ENCODE peak calls at places on chromosomes 16 and 17, in ten cellular contexts. B is endothelial cell of umbilical vein, K is spleen, O is breast epithelium, W is suprapubic skin, M is HCT116, Z is stomach, C is sigmoid colon, N is SK-N-SH, V is transverse colon. P is an unnamed sample.

GRCh38 chr17:43641416-43641815 is 20.3 kb downstream of the MEOX1 start:
- DNase-seq in N (no peak), C (no peak), M (no peak), W (no peak), B (no peak), K (no peak), O (no peak), Z (no peak), V (no peak), P (no peak)

GRCh38 chr17:58527949-58528348 is 13.5 kb upstream of the MTMR4 start:
- DNase-seq in C (no peak), Z (no peak), M (no peak), W (no peak), K (no peak), V (no peak), O (no peak), N (no peak), B (peak; percentile 76), P (no peak)

GRCh38 chr17:65888649-65889048 is 303.3 kb downstream of the CEP112 start:
- DNase-seq in O (no peak), Z (no peak), N (no peak), M (no peak), B (no peak), W (no peak), C (no peak), K (no peak), V (no peak), P (no peak)

GRCh38 chr17:47265983-47266541 is 12.4 kb downstream of the ITGB3 start:
- DNase-seq in B (peak; percentile 43), M (no peak), K (no peak), Z (no peak), V (peak; percentile 32), C (no peak), O (no peak), N (no peak), W (no peak), P (no peak)

GRCh38 chr17:69967910-69968411 is 107.1 kb upstream of the KCNJ16 start:
- DNase-seq in O (no peak), Z (no peak), B (peak; percentile 91), W (no peak), K (no peak), V (no peak), N (no peak), C (no peak), M (no peak), P (no peak)

GRCh38 chr16:68997564-68997963 is 107.9 kb upstream of the HAS3 start:
- DNase-seq in O (no peak), W (no peak), C (no peak), K (no peak), N (no peak), B (no peak), M (no peak), V (no peak), Z (no peak), P (no peak)

GRCh38 chr17:76421054-76421427 is 31.9 kb downstream of the UBE2O start:
- DNase-seq in N (no peak), Z (no peak), B (no peak), O (no peak), K (peak; percentile 46), M (no peak), C (no peak), V (no peak), W (no peak), P (no peak)

GRCh38 chr17:44738214-44738906 is 20.4 kb upstream of the ADAM11 start:
- DNase-seq in N (no peak), W (no peak), K (no peak), Z (no peak), O (no peak), C (no peak), V (no peak), M (no peak), B (no peak), P (no peak)

GRCh38 chr17:10657866-10658265 is 757 bp upstream of the MYH3 start:
- DNase-seq in O (no peak), N (peak; percentile 35), B (no peak), Z (no peak), V (no peak), K (no peak), W (no peak), M (no peak), C (no peak), P (no peak)

GRCh38 chr17:32609085-32609484 is 122.3 kb downstream of the CDK5R1 start:
- DNase-seq in C (no peak), N (peak; percentile 50), Z (peak; percentile 87), B (no peak), O (peak; percentile 58), W (no peak), M (peak; percentile 31), K (peak; percentile 92), V (peak; percentile 46), P (peak; percentile 59)

GRCh38 chr16:78851266-78851665 is 749.3 kb downstream of the MAF start:
- DNase-seq in B (no peak), K (no peak), M (no peak), V (no peak), C (no peak), N (no peak), W (no peak), Z (no peak), O (no peak), P (no peak)

DNA sequence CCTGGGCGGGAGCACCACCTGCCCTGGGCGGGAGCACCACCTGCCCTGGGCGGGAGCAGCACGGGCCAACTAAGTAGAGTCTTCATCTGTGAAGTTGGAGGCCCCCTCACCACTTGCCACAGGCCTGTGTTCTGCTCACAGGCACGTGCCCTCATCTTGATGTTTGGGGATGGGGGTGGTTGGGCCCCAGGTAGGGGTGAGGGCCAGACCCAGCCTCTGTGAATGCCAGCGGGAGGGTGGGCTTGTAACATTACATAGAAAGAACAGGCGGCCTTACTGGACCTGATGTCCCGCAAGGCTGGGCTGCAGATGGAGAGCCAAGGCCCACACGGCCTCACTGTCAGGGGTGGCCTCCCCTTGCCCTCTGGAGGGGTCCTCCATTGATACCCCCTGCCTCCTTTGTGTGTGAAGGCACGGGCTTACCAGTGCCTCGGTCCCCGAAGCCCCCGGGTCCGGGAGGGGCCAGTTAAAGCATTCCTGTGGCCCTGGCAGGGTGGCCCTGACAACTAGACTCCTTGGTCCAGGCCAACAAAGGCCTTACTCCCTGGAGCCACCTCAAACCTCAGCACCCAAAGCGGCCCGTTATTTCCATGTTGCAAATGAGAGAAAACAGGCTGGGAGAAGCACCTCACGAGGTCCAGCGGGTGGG is 1.1 kb upstream of the SLC16A3 start:
- DNase-seq in N (no peak), C (peak; percentile 70), W (no peak), Z (no peak), B (no peak), V (no peak), O (no peak), M (no peak), K (peak; percentile 86), P (no peak)
- H3K4me3 ChIP-seq in N (peak overlapping the region; percentile 46), C (peak overlapping the region; percentile 81), W (peak overlapping the region; percentile 61), Z (peak overlapping the region; percentile 75), B (no peak overlapping the region), V (no peak overlapping the region), O (peak overlapping the region; percentile 61), M (peak overlapping the region; percentile 100), K (peak overlapping the region; percentile 48), P (no peak overlapping the region)

GRCh38 chr16:25064967-25065366 is 46.6 kb upstream of the LCMT1 start:
- DNase-seq in M (no peak), C (peak; percentile 69), K (no peak), V (no peak), Z (no peak), O (no peak), W (no peak), N (no peak), B (no peak), P (no peak)

GRCh38 chr16:25060920-25061319 is 45.8 kb upstream of the ARHGAP17 start:
- DNase-seq in O (no peak), N (no peak), B (no peak), V (no peak), C (no peak), M (no peak), K (no peak), W (no peak), Z (no peak), P (no peak)

GRCh38 chr16:25063865-25064264 is 47.7 kb upstream of the LCMT1 start:
- DNase-seq in M (no peak), Z (no peak), O (no peak), K (no peak), V (no peak), N (no peak), B (no peak), C (no peak), W (no peak), P (no peak)

GRCh38 chr16:25065899-25066298 is 45.6 kb upstream of the LCMT1 start:
- DNase-seq in W (no peak), Z (no peak), K (peak; percentile 84), O (no peak), C (no peak), N (peak; percentile 28), V (no peak), B (no peak), M (no peak), P (no peak)

GRCh38 chr16:25063102-25063501 is 47.9 kb upstream of the ARHGAP17 start:
- DNase-seq in C (no peak), K (no peak), W (no peak), Z (no peak), O (no peak), M (no peak), V (no peak), N (no peak), B (no peak), P (no peak)
- TF ChIP-seq POLR2AphosphoS5 in C (no peak), K (no peak), W (no peak), Z (no peak), O (no peak), M (no peak), V (no peak), N (no peak), B (no peak), P (no peak)

DNA sequence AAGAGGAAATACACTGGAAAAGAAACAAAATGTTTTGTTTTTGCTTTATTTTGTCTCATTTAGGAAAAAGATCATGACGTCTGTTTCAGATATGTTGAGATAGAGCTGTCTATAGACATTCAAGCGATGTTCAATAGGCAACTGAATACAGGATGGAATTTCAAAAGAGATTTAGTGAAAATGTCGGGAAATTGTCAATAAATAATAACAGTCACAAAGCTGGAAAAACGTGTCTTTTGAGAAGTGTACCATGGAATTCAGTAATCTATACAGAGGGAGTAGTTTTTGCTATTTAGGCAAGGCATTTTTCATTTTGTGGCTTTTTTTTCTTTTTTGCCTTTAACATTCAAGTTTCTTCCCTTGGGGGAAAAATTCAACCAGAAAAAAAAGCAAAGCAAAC is 33.0 kb downstream of the TMEM100 start:
- DNase-seq in V (no peak), Z (no peak), O (no peak), C (no peak), M (no peak), N (no peak), B (no peak), W (no peak), K (no peak), P (no peak)
- TF ChIP-seq CTCF in V (no peak), Z (no peak), O (no peak), C (no peak), M (no peak), N (no peak), B (no peak), W (no peak), K (no peak), P (no peak)

DNA sequence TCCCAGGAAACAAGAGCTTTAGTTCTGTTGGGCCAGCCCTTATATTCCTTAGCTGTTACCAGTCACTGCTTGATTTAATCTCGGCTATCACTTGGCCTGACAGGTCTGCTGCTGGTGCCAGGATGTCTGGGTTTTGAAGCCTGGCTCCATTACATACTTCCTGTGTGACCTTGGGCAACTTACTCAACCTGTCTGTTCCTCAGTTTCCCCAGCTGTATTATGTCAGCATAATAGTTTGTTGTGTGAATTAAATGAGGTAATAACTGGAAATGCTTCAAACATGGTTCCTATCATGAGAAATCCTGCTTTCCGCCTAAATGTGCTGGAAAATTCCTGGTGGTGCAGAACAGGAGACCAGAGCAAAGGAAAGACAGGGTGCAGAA is 50.6 kb upstream of the STH start:
- DNase-seq in W (no peak), O (no peak), B (no peak), C (no peak), Z (no peak), M (no peak), V (no peak), N (no peak), K (no peak), P (no peak)
- H3K4me3 ChIP-seq in W (peak overlapping the region; percentile 26), O (no peak overlapping the region), B (no peak overlapping the region), C (peak overlapping the region; percentile 21), Z (peak overlapping the region; percentile 29), M (no peak overlapping the region), V (no peak overlapping the region), N (no peak overlapping the region), K (no peak overlapping the region), P (no peak overlapping the region)

P was measured in prostate gland.